ENCODE peak calls at places on chromosomes 12 and 14, in ten cellular contexts. C, O, S, H, F, K, A, E, J and Q are unnamed samples.

GRCh38 chr12:92012691-92013090 is 133.0 kb downstream of the BTG1 start:
- DNase-seq in C (no peak), O (no peak), S (no peak), H (no peak), F (no peak), K (no peak), A (no peak), E (no peak), J (no peak), Q (no peak)

GRCh38 chr12:57196439-57196838 is 20.2 kb upstream of the NXPH4 start:
- DNase-seq in C (no peak), O (no peak), S (no peak), H (no peak), F (no peak), K (no peak), A (no peak), E (no peak), J (no peak), Q (no peak)

GRCh38 chr12:39145175-39145999 is 240.0 kb upstream of the CPNE8 start:
- DNase-seq in C (no peak), O (no peak), S (no peak), H (peak), F (no peak), K (no peak), A (peak), E (peak), J (peak), Q (no peak)

GRCh38 chr14:105059035-105059916 is 6.0 kb downstream of the GPR132 start:
- DNase-seq in C (no peak), O (peak), S (no peak), H (no peak), F (no peak), K (no peak), A (peak), E (peak), J (no peak), Q (no peak)

GRCh38 chr12:54935235-54935951 is 49.2 kb downstream of the TESPA1 start:
- DNase-seq in C (peak), O (peak), S (peak), H (peak), F (no peak), K (peak), A (no peak), E (no peak), J (no peak), Q (peak)

GRCh38 chr12:20455001-20455706 is 86.8 kb downstream of the PDE3A start:
- DNase-seq in C (no peak), O (no peak), S (no peak), H (no peak), F (no peak), K (peak), A (no peak), E (no peak), J (no peak), Q (no peak)

GRCh38 chr12:14416658-14417057 is 51.2 kb downstream of the ATF7IP start:
- DNase-seq in C (peak), O (peak), S (no peak), H (peak), F (no peak), K (peak), A (no peak), E (no peak), J (no peak), Q (peak)

GRCh38 chr12:118107026-118107425 is 3.2 kb upstream of the VSIG10 start:
- DNase-seq in C (no peak), O (no peak), S (no peak), H (no peak), F (no peak), K (no peak), A (no peak), E (no peak), J (no peak), Q (no peak)

GRCh38 chr14:104105822-104106470 is 20.4 kb downstream of the ASPG start:
- DNase-seq in C (no peak), O (no peak), S (no peak), H (no peak), F (no peak), K (no peak), A (no peak), E (no peak), J (peak), Q (no peak)

GRCh38 chr12:106764738-106765137 is 9.7 kb upstream of the RIC8B start:
- DNase-seq in C (peak), O (peak), S (no peak), H (no peak), F (no peak), K (no peak), A (no peak), E (no peak), J (no peak), Q (no peak)

GRCh38 chr12:31958601-31959000 is 614 bp upstream of the RESF1 start:
- DNase-seq in C (no peak), O (no peak), S (no peak), H (no peak), F (no peak), K (no peak), A (no peak), E (no peak), J (no peak), Q (no peak)

GRCh38 chr12:90233168-90234100 is 524.8 kb upstream of the ATP2B1 start:
- DNase-seq in C (no peak), O (no peak), S (no peak), H (no peak), F (no peak), K (peak), A (no peak), E (no peak), J (no peak), Q (no peak)

GRCh38 chr14:23327947-23328744 is 6.9 kb downstream of the PABPN1 start:
- DNase-seq in C (peak), O (peak), S (no peak), H (peak), F (peak), K (peak), A (no peak), E (no peak), J (peak), Q (peak)

GRCh38 chr12:34396006-34396860 is 373.9 kb downstream of the ALG10 start:
- DNase-seq in C (no peak), O (no peak), S (no peak), H (no peak), F (no peak), K (no peak), A (peak), E (peak), J (peak), Q (no peak)

GRCh38 chr14:67285876-67286452 is 44.7 kb downstream of the PALS1 start:
- DNase-seq in C (peak), O (peak), S (no peak), H (peak), F (no peak), K (peak), A (no peak), E (no peak), J (no peak), Q (peak)

GRCh38 chr12:128365831-128366231 is 98.9 kb downstream of the TMEM132C start:
- DNase-seq in C (no peak), O (no peak), S (no peak), H (no peak), F (no peak), K (no peak), A (no peak), E (peak), J (peak), Q (no peak)

GRCh38 chr14:63878052-63878451 is 25.2 kb downstream of the SYNE2 start:
- DNase-seq in C (no peak), O (no peak), S (no peak), H (no peak), F (no peak), K (no peak), A (no peak), E (no peak), J (no peak), Q (no peak)

GRCh38 chr14:50085570-50086315 is 30.6 kb downstream of the VCPKMT start:
- DNase-seq in C (no peak), O (peak), S (peak), H (peak), F (no peak), K (peak), A (no peak), E (no peak), J (no peak), Q (peak)

GRCh38 chr12:105935106-105935505 is 203.6 kb downstream of the NUAK1 start:
- DNase-seq in C (no peak), O (peak), S (no peak), H (no peak), F (no peak), K (peak), A (no peak), E (no peak), J (no peak), Q (no peak)

GRCh38 chr12:129550353-129550752 is 353.5 kb downstream of the TMEM132D start:
- DNase-seq in C (no peak), O (no peak), S (no peak), H (no peak), F (no peak), K (no peak), A (peak), E (no peak), J (no peak), Q (no peak)

GRCh38 chr14:76138758-76139723 is 12.7 kb upstream of the GPATCH2L start:
- DNase-seq in C (no peak), O (no peak), S (no peak), H (no peak), F (no peak), K (no peak), A (no peak), E (no peak), J (peak), Q (no peak)

GRCh38 chr12:111773801-111774551 is 7.2 kb downstream of the ALDH2 start:
- DNase-seq in C (no peak), O (peak), S (peak), H (no peak), F (no peak), K (peak), A (peak), E (peak), J (peak), Q (no peak)

GRCh38 chr14:21991130-21991529 is 317.5 kb upstream of the OR4E1 start:
- DNase-seq in C (no peak), O (no peak), S (no peak), H (no peak), F (no peak), K (no peak), A (no peak), E (no peak), J (no peak), Q (no peak)

GRCh38 chr12:81329088-81329487 is 251.2 kb downstream of the ACSS3 start:
- DNase-seq in C (peak), O (no peak), S (no peak), H (no peak), F (no peak), K (peak), A (no peak), E (no peak), J (no peak), Q (peak)

GRCh38 chr14:22268875-22269274 is 320.1 kb downstream of the DAD1 start:
- DNase-seq in C (no peak), O (no peak), S (no peak), H (no peak), F (no peak), K (peak), A (no peak), E (no peak), J (no peak), Q (peak)

GRCh38 chr12:51522696-51523095 is 68.3 kb upstream of the SCN8A start:
- DNase-seq in C (no peak), O (no peak), S (no peak), H (no peak), F (no peak), K (no peak), A (no peak), E (no peak), J (no peak), Q (no peak)

GRCh38 chr12:132172619-132173018 is 28.4 kb downstream of the NOC4L start:
- DNase-seq in C (no peak), O (no peak), S (no peak), H (no peak), F (no peak), K (no peak), A (no peak), E (peak), J (peak), Q (no peak)

GRCh38 chr12:129984097-129984496 is 80.3 kb upstream of the TMEM132D start:
- DNase-seq in C (no peak), O (no peak), S (no peak), H (no peak), F (no peak), K (no peak), A (no peak), E (no peak), J (no peak), Q (no peak)

GRCh38 chr14:75720828-75721227 is 59.8 kb downstream of the TTLL5 start:
- DNase-seq in C (no peak), O (peak), S (peak), H (no peak), F (no peak), K (peak), A (no peak), E (peak), J (peak), Q (no peak)

GRCh38 chr12:50551866-50552265 is 47.1 kb downstream of the DIP2B start:
- DNase-seq in C (no peak), O (no peak), S (no peak), H (no peak), F (no peak), K (no peak), A (no peak), E (no peak), J (no peak), Q (no peak)